ENCODE peak calls at places on chromosomes 12 and 14, in eight cellular contexts. E is CD4-positive, CD25-positive, alpha-beta regulatory T cell; G is non-pigmented ciliary epithelial cell; I is NCI-H1092 treated with DMSO at 0.1 percent for 48 hours; K is HCT116; D is HTR-8/SVneo; L is T-helper 2 cell; Q is heart left ventricle. U is an unnamed sample.

GRCh38 chr14:101123639-101124525 is 220.4 kb upstream of the RTL1 start:
- DNase-seq in G (no peak), L (no peak), I (no peak), Q (no peak), D (no peak), K (no peak), E (no peak), U (no peak)

GRCh38 chr14:61585598-61586538 is 109.4 kb upstream of the HIF1A start:
- DNase-seq in I (no peak), Q (peak), K (no peak), E (no peak), G (no peak), D (no peak), L (no peak), U (peak)

GRCh38 chr12:28955491-28955890 is 193.6 kb upstream of the FAR2 start:
- DNase-seq in D (no peak), L (no peak), Q (no peak), K (no peak), E (no peak), G (no peak), I (no peak), U (no peak)

GRCh38 chr12:67068773-67069450 is 200.2 kb upstream of the CAND1 start:
- DNase-seq in Q (no peak), E (peak), L (peak), D (peak), I (peak), G (no peak), K (no peak), U (peak)

GRCh38 chr14:54175298-54175942 is 218.8 kb upstream of the BMP4 start:
- DNase-seq in Q (no peak), I (peak), G (peak), K (peak), L (peak), D (peak), E (peak), U (peak)

GRCh38 chr12:15634010-15634676 is 155.0 kb downstream of the EPS8 start:
- DNase-seq in L (no peak), I (no peak), D (no peak), Q (no peak), E (no peak), G (no peak), K (no peak), U (peak)

GRCh38 chr12:10901427-10901826 is 7.9 kb downstream of the TAS2R13 start:
- DNase-seq in L (no peak), K (no peak), D (no peak), G (no peak), Q (no peak), I (no peak), E (no peak), U (no peak)

GRCh38 chr12:94676011-94676709 is 25.8 kb upstream of the TMCC3 start:
- DNase-seq in E (peak), D (no peak), G (no peak), Q (no peak), L (peak), I (no peak), K (no peak), U (no peak)

GRCh38 chr12:124953689-124954405 is 35.1 kb downstream of the DHX37 start:
- DNase-seq in K (no peak), D (no peak), Q (no peak), G (no peak), L (no peak), I (no peak), E (no peak), U (no peak)

GRCh38 chr12:49244161-49244560 is 20.7 kb upstream of the TUBA1C start:
- DNase-seq in Q (no peak), I (no peak), E (no peak), K (no peak), L (no peak), D (no peak), G (no peak), U (peak)

U was measured in EL.